ENCODE peak calls at places on chromosomes 4 and X, in four cellular contexts. L is cardiac fibroblast, O is lower leg skin, G is fibroblast of mammary gland. H is an unnamed sample.

GRCh38 chr4:602559-602942 is 22.8 kb upstream of the PDE6B start:
- DNase-seq in L (no peak), O (peak; percentile 90), G (peak; percentile 25), H (peak; percentile 63)

GRCh38 chr4:16677545-16677944 is 220.9 kb downstream of the LDB2 start:
- DNase-seq in L (peak; percentile 64), G (peak; percentile 64), O (no peak), H (no peak)

GRCh38 chr4:78332974-78333373 is 218.6 kb upstream of the ANXA3 start:
- DNase-seq in G (no peak), O (no peak), L (no peak), H (no peak)

GRCh38 chr4:184732126-184732525 is 1.8 kb downstream of the CENPU start:
- DNase-seq in L (no peak), O (no peak), G (peak; percentile 74), H (no peak)

GRCh38 chr4:7620814-7621176 is 186.1 kb upstream of the PSAPL1 start:
- DNase-seq in O (no peak), G (no peak), L (no peak), H (no peak)

GRCh38 chr4:531076-531475 is 32.1 kb downstream of the PIGG start:
- DNase-seq in G (no peak), L (no peak), O (peak; percentile 59), H (no peak)

GRCh38 chr4:73676881-73677323 is 56.7 kb upstream of the RASSF6 start:
- DNase-seq in L (peak; percentile 65), O (no peak), G (peak; percentile 59), H (no peak)

GRCh38 chr4:16667464-16667863 is 231.0 kb downstream of the LDB2 start:
- DNase-seq in O (no peak), G (peak; percentile 95), L (peak; percentile 53), H (no peak)

GRCh38 chrX:100596601-100597000 is 11.9 kb downstream of the TNMD start:
- DNase-seq in L (no peak), G (no peak), O (no peak), H (no peak)

GRCh38 chr4:182896421-182896820 is 20.8 kb downstream of the DCTD start:
- DNase-seq in O (peak; percentile 54), G (no peak), L (no peak), H (no peak)

GRCh38 chr4:616911-617643 is 8.3 kb upstream of the PDE6B start:
- DNase-seq in O (peak; percentile 78), G (no peak), L (no peak), H (no peak)

GRCh38 chr4:83552085-83552484 is 16.2 kb downstream of the GPAT3 start:
- DNase-seq in L (peak; percentile 51), G (peak; percentile 72), O (no peak), H (no peak)

GRCh38 chrX:15988661-15989603 is 134.3 kb upstream of the AP1S2 start:
- DNase-seq in O (no peak), G (peak; percentile 85), L (peak; percentile 86), H (no peak)

GRCh38 chr4:185222598-185222997 is 13.2 kb downstream of the SNX25 start:
- DNase-seq in G (peak; percentile 84), L (no peak), O (no peak), H (no peak)

GRCh38 chrX:150060406-150060805 is 122.1 kb upstream of the EOLA2 start:
- DNase-seq in G (peak; percentile 73), O (no peak), L (no peak), H (no peak)

GRCh38 chr4:115113382-115114106 is at the start of gene NDST4:
- DNase-seq in L (peak; percentile 30), G (peak; percentile 43), O (no peak), H (no peak)

GRCh38 chr4:972651-973424 is 531 bp downstream of the DGKQ start:
- DNase-seq in G (no peak), O (no peak), L (peak; percentile 20), H (no peak)

GRCh38 chr4:7335363-7336066 is 99.2 kb downstream of the PSAPL1 start:
- DNase-seq in O (no peak), L (peak; percentile 41), G (no peak), H (peak; percentile 58)

GRCh38 chrX:30821116-30821515 is 67.9 kb downstream of the TAB3 start:
- DNase-seq in O (no peak), G (no peak), L (no peak), H (no peak)

GRCh38 chr4:126733301-126733700 is 899.5 kb upstream of the INTU start:
- DNase-seq in G (no peak), L (no peak), O (no peak), H (no peak)

GRCh38 chr4:76883147-76883546 is 14.8 kb downstream of the SOWAHB start:
- DNase-seq in O (no peak), L (peak; percentile 43), G (no peak), H (no peak)

GRCh38 chrX:48165246-48165645 is 31.3 kb downstream of the SSX5 start:
- DNase-seq in O (no peak), G (no peak), L (no peak), H (no peak)

GRCh38 chrX:54479471-54480122 is 16.4 kb downstream of the FGD1 start:
- DNase-seq in O (no peak), G (no peak), L (peak; percentile 30), H (no peak)

GRCh38 chrX:633655-634305 is 3.2 kb downstream of the SHOX start:
- DNase-seq in L (no peak), G (no peak), O (no peak), H (no peak)

GRCh38 chr4:109432203-109432602 is 1.4 kb upstream of the SEC24B start:
- DNase-seq in L (no peak), O (no peak), G (no peak), H (no peak)

GRCh38 chrX:56813318-56813837 is 84.3 kb downstream of the NBDY start:
- DNase-seq in O (peak; percentile 83), L (peak; percentile 85), G (peak; percentile 67), H (no peak)

GRCh38 chrX:47191806-47192401 is 1.7 kb upstream of the UBA1 start:
- DNase-seq in L (no peak), G (no peak), O (no peak), H (no peak)

GRCh38 chr4:109009909-109010308 is 247.1 kb upstream of the ETNPPL start:
- DNase-seq in L (peak; percentile 63), O (no peak), G (peak; percentile 57), H (no peak)

GRCh38 chrX:74520896-74521295 is 93.5 kb downstream of the RLIM start:
- DNase-seq in G (no peak), L (no peak), O (peak; percentile 65), H (no peak)

GRCh38 chrX:9394212-9394611 is 70.6 kb upstream of the TBL1X start:
- DNase-seq in G (no peak), O (peak; percentile 66), L (no peak), H (no peak)

GRCh38 chrX:16162391-16162790 is 4.9 kb upstream of the MAGEB17 start:
- DNase-seq in O (no peak), G (no peak), L (no peak), H (no peak)

GRCh38 chrX:108420481-108420880 is 17.7 kb downstream of the COL4A6 start:
- DNase-seq in G (no peak), L (no peak), O (no peak), H (no peak)

GRCh38 chrX:56733459-56734046 is 4.5 kb downstream of the NBDY start:
- DNase-seq in G (peak; percentile 51), L (peak; percentile 35), O (no peak), H (no peak)

GRCh38 chrX:15434205-15434604 is 50.0 kb upstream of the VEGFD start:
- DNase-seq in O (no peak), G (no peak), L (no peak), H (no peak)

GRCh38 chr4:186104114-186104894 is at the start of gene FAM149A:
- DNase-seq in G (no peak), L (no peak), O (no peak), H (peak; percentile 51)

DNA sequence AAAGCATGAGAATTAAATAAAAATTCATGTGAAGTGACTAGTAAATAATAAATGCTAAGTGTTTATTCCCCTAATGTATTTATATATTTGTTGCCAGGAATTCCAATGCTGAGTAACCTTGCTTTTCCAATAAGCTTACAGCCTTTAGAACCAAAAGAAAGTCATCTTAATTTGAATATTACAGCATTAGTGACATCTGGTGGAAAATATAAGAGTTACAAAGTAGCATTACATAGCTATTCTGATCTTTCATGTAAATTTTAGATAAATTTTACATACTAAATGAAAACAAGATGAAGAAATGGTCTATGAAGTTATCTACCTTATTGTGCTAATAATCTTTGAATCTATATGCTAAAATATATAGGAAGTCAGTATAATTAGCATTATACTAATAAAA is 10.4 kb downstream of the MAD2L1 start:
- DNase-seq in O (no peak), G (peak; percentile 46), L (peak; percentile 53), H (no peak)
- TF ChIP-seq CTCF in O (no peak), G (peak; percentile 26), L (peak; percentile 19), H (peak; percentile 41)

GRCh38 chr4:24003476-24003875 is 113.6 kb upstream of the PPARGC1A start:
- DNase-seq in L (no peak), G (no peak), O (no peak), H (no peak)
- TF ChIP-seq CTCF in L (peak; percentile 9), G (peak; percentile 3), O (no peak), H (no peak)

DNA sequence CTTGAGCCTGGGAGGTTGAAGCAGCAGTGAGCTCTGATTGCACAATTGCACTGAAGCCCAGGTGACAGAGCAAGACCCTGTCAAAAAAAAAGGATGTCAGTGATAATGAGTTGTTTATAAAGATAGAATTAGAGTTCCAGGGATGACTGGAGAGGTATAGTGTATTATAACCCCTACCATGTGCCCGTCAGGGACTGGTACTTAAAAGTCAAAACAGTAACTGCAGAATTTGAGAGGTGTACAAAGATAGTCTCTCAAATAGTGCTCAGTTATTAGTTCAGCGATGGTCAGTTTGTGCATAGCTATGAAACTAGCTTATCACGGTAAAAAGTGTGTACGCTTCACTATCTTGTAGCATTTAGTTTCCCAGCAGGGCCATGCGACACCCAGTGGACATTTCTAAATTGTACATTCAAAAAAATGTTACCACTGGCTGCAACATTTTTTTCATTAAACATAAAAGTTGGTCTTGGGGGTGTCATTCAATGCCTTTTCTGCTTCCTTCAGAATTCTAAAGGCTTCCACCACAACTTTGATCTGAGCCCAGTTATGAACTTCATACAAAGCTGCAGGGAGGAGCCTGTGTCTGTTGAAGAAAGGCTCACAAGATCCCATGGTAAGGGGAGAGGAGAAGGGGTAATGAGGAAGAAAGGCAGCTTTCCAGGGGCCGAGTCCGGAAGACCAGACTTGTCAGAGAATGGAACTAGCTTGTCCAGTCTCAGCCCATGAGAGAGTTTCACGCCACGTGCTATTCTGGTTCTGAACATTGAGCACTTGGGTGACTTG is 9.2 kb upstream of the GYG2 start:
- DNase-seq in G (peak; percentile 49), L (peak; percentile 42), O (peak; percentile 42), H (no peak)
- TF ChIP-seq CTCF in G (peak; percentile 63), L (peak; percentile 47), O (no peak), H (peak; percentile 65)

GRCh38 chrX:25079020-25079419 is 63.3 kb upstream of the ARX start:
- DNase-seq in L (no peak), G (no peak), O (no peak), H (no peak)
- TF ChIP-seq CTCF in L (no peak), G (no peak), O (no peak), H (no peak)

H was measured in mesothelial cell of epicardium.